ENCODE peak calls at places on chromosomes 1 and 21, in seven cellular contexts. S is hepatocyte; U is GM10248; B is SK-N-SH; O is foreskin fibroblast; J is kidney epithelial cell; F is CD4-positive, alpha-beta T cell. G is an unnamed sample.

GRCh38 chr1:241839369-241839990 is 8.5 kb upstream of the EXO1 start:
- DNase-seq in S (no peak), U (no peak), B (no peak), O (no peak), J (no peak), F (no peak), G (no peak)

GRCh38 chr1:58968360-58968952 is 184.6 kb upstream of the JUN start:
- DNase-seq in S (peak; percentile 57), U (peak; percentile 60), B (peak; percentile 29), O (peak; percentile 63), J (peak; percentile 52), F (peak; percentile 3), G (peak; percentile 49)

GRCh38 chr1:232984577-232985425 is 34.4 kb downstream of the NTPCR start:
- DNase-seq in S (no peak), U (no peak), B (no peak), O (no peak), J (no peak), F (no peak), G (no peak)

GRCh38 chr1:147475488-147475887 is 65.8 kb upstream of the BCL9 start:
- DNase-seq in S (no peak), U (no peak), B (no peak), O (no peak), J (no peak), F (no peak), G (no peak)

GRCh38 chr1:233373226-233373625 is 45.7 kb downstream of the MAP3K21 start:
- DNase-seq in S (no peak), U (no peak), B (no peak), O (no peak), J (no peak), F (no peak), G (no peak)

GRCh38 chr1:29259802-29260441 is 23.6 kb downstream of the PTPRU start:
- DNase-seq in S (peak; percentile 81), U (peak; percentile 71), B (peak; percentile 91), O (peak; percentile 65), J (no peak), F (peak; percentile 25), G (peak; percentile 83)

GRCh38 chr1:5648410-5649165 is 343.6 kb downstream of the NPHP4 start:
- DNase-seq in S (no peak), U (no peak), B (no peak), O (no peak), J (no peak), F (no peak), G (peak; percentile 2)

GRCh38 chr1:101203812-101204540 is 32.8 kb upstream of the S1PR1 start:
- DNase-seq in S (no peak), U (no peak), B (peak; percentile 30), O (peak; percentile 91), J (no peak), F (no peak), G (no peak)

GRCh38 chr1:46804926-46805325 is 6.1 kb downstream of the CYP4B1 start:
- DNase-seq in S (no peak), U (no peak), B (no peak), O (no peak), J (no peak), F (no peak), G (no peak)

GRCh38 chr1:65393928-65394327 is 26.5 kb upstream of the LEPR start:
- DNase-seq in S (no peak), U (no peak), B (no peak), O (no peak), J (no peak), F (no peak), G (no peak)

GRCh38 chr1:86380257-86380861 is 15.8 kb downstream of the ODF2L start:
- DNase-seq in S (peak; percentile 66), U (peak; percentile 37), B (peak; percentile 41), O (peak; percentile 81), J (peak; percentile 32), F (no peak), G (peak; percentile 45)

GRCh38 chr1:162855461-162856150 is 5.4 kb downstream of the CCDC190 start:
- DNase-seq in S (no peak), U (no peak), B (no peak), O (peak; percentile 78), J (no peak), F (no peak), G (no peak)

GRCh38 chr1:93694039-93694438 is 12.4 kb upstream of the BCAR3 start:
- DNase-seq in S (no peak), U (no peak), B (no peak), O (no peak), J (no peak), F (no peak), G (no peak)

GRCh38 chr1:107139833-107140702 is 771 bp upstream of the NTNG1 start:
- DNase-seq in S (peak; percentile 68), U (peak; percentile 41), B (peak; percentile 65), O (peak; percentile 96), J (no peak), F (no peak), G (peak; percentile 60)

GRCh38 chr1:62687421-62687902 is 724 bp downstream of the DOCK7 start:
- DNase-seq in S (peak; percentile 58), U (peak; percentile 49), B (peak; percentile 78), O (peak; percentile 56), J (no peak), F (peak; percentile 19), G (peak; percentile 56)

GRCh38 chr1:53726009-53726600 is 12.9 kb downstream of the GLIS1 start:
- DNase-seq in S (no peak), U (no peak), B (no peak), O (no peak), J (no peak), F (no peak), G (no peak)

GRCh38 chr1:84103197-84103992 is 40.7 kb upstream of the PRKACB start:
- DNase-seq in S (peak; percentile 72), U (no peak), B (no peak), O (peak; percentile 93), J (peak; percentile 68), F (no peak), G (no peak)

GRCh38 chr1:48208251-48208650 is 14.3 kb upstream of the SLC5A9 start:
- DNase-seq in S (no peak), U (no peak), B (no peak), O (no peak), J (no peak), F (no peak), G (no peak)

GRCh38 chr1:151436985-151437384 is 22.3 kb downstream of the POGZ start:
- DNase-seq in S (no peak), U (no peak), B (no peak), O (no peak), J (no peak), F (no peak), G (no peak)

GRCh38 chr1:168079761-168080160 is 57.0 kb downstream of the GPR161 start:
- DNase-seq in S (no peak), U (no peak), B (no peak), O (peak; percentile 61), J (no peak), F (no peak), G (no peak)

GRCh38 chr1:64892576-64893573 is 73.5 kb downstream of the JAK1 start:
- DNase-seq in S (no peak), U (no peak), B (no peak), O (peak; percentile 38), J (no peak), F (no peak), G (peak; percentile 13)

GRCh38 chr1:166822385-166822784 is 16.9 kb upstream of the POGK start:
- DNase-seq in S (no peak), U (no peak), B (peak; percentile 45), O (no peak), J (no peak), F (no peak), G (no peak)

GRCh38 chr21:29135481-29135880 is 5.0 kb downstream of the MAP3K7CL start:
- DNase-seq in S (no peak), U (no peak), B (no peak), O (peak; percentile 53), J (no peak), F (no peak), G (no peak)

GRCh38 chr1:235079443-235079967 is 49.1 kb downstream of the TOMM20 start:
- DNase-seq in S (peak; percentile 77), U (peak; percentile 59), B (no peak), O (peak; percentile 19), J (peak; percentile 95), F (no peak), G (peak; percentile 60)

GRCh38 chr1:177440821-177441220 is 270.1 kb downstream of the BRINP2 start:
- DNase-seq in S (no peak), U (no peak), B (no peak), O (no peak), J (no peak), F (no peak), G (no peak)

DNA sequence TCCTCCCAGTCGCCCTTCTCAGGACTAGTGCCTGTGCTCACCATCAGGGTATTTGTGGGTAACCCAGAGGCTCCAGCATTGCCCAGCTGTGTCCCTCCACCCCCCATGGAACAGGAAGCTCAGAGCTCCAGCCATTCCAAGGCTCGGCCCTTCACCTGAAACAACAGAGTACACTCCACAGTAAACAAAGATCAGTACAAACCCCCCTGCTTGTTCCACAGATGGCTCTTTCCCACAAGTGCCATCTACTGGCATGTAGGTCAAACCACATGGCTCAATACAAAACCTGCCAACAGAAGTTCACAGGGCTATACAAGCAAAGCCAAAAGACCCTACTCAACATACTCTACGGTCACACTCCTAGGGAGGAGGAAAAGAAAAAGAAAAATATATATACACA is 258.7 kb downstream of the AGBL4 start:
- DNase-seq in S (no peak), U (no peak), B (peak; percentile 5), O (no peak), J (no peak), F (no peak), G (no peak)
- TF ChIP-seq CTCF in S (no peak), U (no peak), B (no peak), O (no peak), J (peak; percentile 25), F (no peak), G (no peak)

GRCh38 chr1:25129380-25129779 is 102.9 kb downstream of the SYF2 start:
- DNase-seq in S (no peak), U (no peak), B (no peak), O (no peak), J (no peak), F (no peak), G (no peak)
- TF ChIP-seq CTCF in S (no peak), U (no peak), B (no peak), O (no peak), J (no peak), F (no peak), G (no peak)

GRCh38 chr1:172070055-172070454 is 228.8 kb downstream of the DNM3 start:
- DNase-seq in S (no peak), U (no peak), B (no peak), O (no peak), J (no peak), F (no peak), G (no peak)

GRCh38 chr1:172068334-172068733 is 227.0 kb downstream of the DNM3 start:
- DNase-seq in S (no peak), U (no peak), B (no peak), O (no peak), J (no peak), F (no peak), G (no peak)

DNA sequence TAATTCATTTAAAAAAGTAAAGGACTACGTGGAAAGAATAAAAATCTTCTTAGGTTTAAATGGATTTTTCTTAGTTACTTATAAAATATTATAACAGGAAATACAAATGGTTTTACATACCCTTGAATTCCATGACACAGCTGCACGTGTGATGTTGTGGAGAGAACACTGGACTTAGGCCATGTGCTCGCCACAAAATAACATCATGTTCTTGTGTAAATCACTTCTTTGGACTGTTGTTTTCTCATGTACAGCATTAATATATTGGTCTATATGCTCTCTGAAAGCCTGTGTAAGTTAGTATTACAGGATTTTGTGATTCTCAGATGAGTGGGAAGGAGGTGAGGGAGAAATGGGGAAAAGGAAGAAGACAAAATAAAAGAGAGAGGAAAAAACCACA is 228.2 kb downstream of the DNM3 start:
- DNase-seq in S (no peak), U (no peak), B (no peak), O (peak; percentile 33), J (no peak), F (no peak), G (no peak)
- TF ChIP-seq CTCF in S (no peak), U (no peak), B (no peak), O (no peak), J (no peak), F (no peak), G (no peak)

GRCh38 chr1:114669562-114670082 is at the start of gene DENND2C:
- DNase-seq in S (no peak), U (no peak), B (no peak), O (no peak), J (no peak), F (no peak), G (no peak)
- TF ChIP-seq CTCF in S (no peak), U (no peak), B (no peak), O (no peak), J (no peak), F (no peak), G (peak; percentile 11)